ENCODE peak calls at places on chromosomes 6 and 20, in seven cellular contexts. One of them, this sample, is unnamed.
A peak's percentile ranks its signal among the peaks of the same experiment; 100 is the strongest.

GRCh38 chr6:41581381-41581991 is 35.3 kb downstream of the FOXP4 start:
- DNase-seq in psoas muscle: peak; percentile 75
- DNase-seq in fibroblast of lung: peak; percentile 80
- DNase-seq in colonic mucosa: no peak
- DNase-seq in fibroblast of pulmonary artery: peak; percentile 80
- DNase-seq in sigmoid colon: peak; percentile 80
- DNase-seq in OCI-LY7: no peak
- DNase-seq in this sample: peak; percentile 78

GRCh38 chr20:6017880-6018279 is 36.0 kb downstream of the LRRN4 start:
- DNase-seq in fibroblast of pulmonary artery: no peak
- DNase-seq in psoas muscle: no peak
- DNase-seq in OCI-LY7: no peak
- DNase-seq in fibroblast of lung: no peak
- DNase-seq in colonic mucosa: no peak
- DNase-seq in sigmoid colon: no peak
- DNase-seq in this sample: no peak

GRCh38 chr6:108002365-108003221 is 44.6 kb upstream of the SEC63 start:
- DNase-seq in psoas muscle: no peak
- DNase-seq in OCI-LY7: no peak
- DNase-seq in colonic mucosa: peak; percentile 79
- DNase-seq in sigmoid colon: no peak
- DNase-seq in fibroblast of pulmonary artery: no peak
- DNase-seq in fibroblast of lung: no peak
- DNase-seq in this sample: no peak

GRCh38 chr6:44201200-44201599 is 15.5 kb upstream of the MYMX start:
- DNase-seq in colonic mucosa: peak; percentile 82
- DNase-seq in fibroblast of lung: no peak
- DNase-seq in sigmoid colon: no peak
- DNase-seq in psoas muscle: no peak
- DNase-seq in fibroblast of pulmonary artery: no peak
- DNase-seq in OCI-LY7: no peak
- DNase-seq in this sample: no peak

GRCh38 chr6:6772751-6773150 is 184.2 kb downstream of the LY86 start:
- DNase-seq in fibroblast of lung: no peak
- DNase-seq in psoas muscle: no peak
- DNase-seq in sigmoid colon: no peak
- DNase-seq in OCI-LY7: no peak
- DNase-seq in fibroblast of pulmonary artery: no peak
- DNase-seq in colonic mucosa: no peak
- DNase-seq in this sample: no peak

GRCh38 chr20:58297394-58297793 is 12.1 kb upstream of the RAB22A start:
- DNase-seq in fibroblast of lung: no peak
- DNase-seq in OCI-LY7: no peak
- DNase-seq in sigmoid colon: no peak
- DNase-seq in fibroblast of pulmonary artery: no peak
- DNase-seq in colonic mucosa: no peak
- DNase-seq in psoas muscle: no peak
- DNase-seq in this sample: no peak

GRCh38 chr6:76940186-76940585 is 523.1 kb downstream of the HTR1B start:
- DNase-seq in OCI-LY7: no peak
- DNase-seq in fibroblast of lung: peak; percentile 21
- DNase-seq in colonic mucosa: no peak
- DNase-seq in psoas muscle: no peak
- DNase-seq in fibroblast of pulmonary artery: peak; percentile 51
- DNase-seq in sigmoid colon: no peak
- DNase-seq in this sample: peak; percentile 53

GRCh38 chr20:2300420-2300819 is 4.6 kb downstream of the TGM3 start:
- DNase-seq in colonic mucosa: no peak
- DNase-seq in fibroblast of pulmonary artery: no peak
- DNase-seq in OCI-LY7: no peak
- DNase-seq in fibroblast of lung: no peak
- DNase-seq in sigmoid colon: no peak
- DNase-seq in psoas muscle: no peak
- DNase-seq in this sample: no peak

GRCh38 chr6:28758046-28758817 is 165.6 kb downstream of the TRIM27 start:
- DNase-seq in OCI-LY7: peak; percentile 43
- DNase-seq in fibroblast of lung: peak; percentile 51
- DNase-seq in fibroblast of pulmonary artery: peak; percentile 31
- DNase-seq in colonic mucosa: no peak
- DNase-seq in sigmoid colon: no peak
- DNase-seq in psoas muscle: no peak
- DNase-seq in this sample: no peak

GRCh38 chr6:20559924-20560551 is 25.8 kb downstream of the CDKAL1 start:
- DNase-seq in sigmoid colon: no peak
- DNase-seq in fibroblast of pulmonary artery: peak; percentile 46
- DNase-seq in fibroblast of lung: peak; percentile 47
- DNase-seq in psoas muscle: no peak
- DNase-seq in OCI-LY7: no peak
- DNase-seq in colonic mucosa: no peak
- DNase-seq in this sample: peak; percentile 33

GRCh38 chr6:84332139-84333034 is 104.9 kb upstream of the CEP162 start:
- DNase-seq in colonic mucosa: no peak
- DNase-seq in sigmoid colon: no peak
- DNase-seq in psoas muscle: no peak
- DNase-seq in fibroblast of pulmonary artery: no peak
- DNase-seq in OCI-LY7: no peak
- DNase-seq in fibroblast of lung: no peak
- DNase-seq in this sample: no peak

GRCh38 chr20:61526907-61527306 is 274.8 kb downstream of the CDH4 start:
- DNase-seq in psoas muscle: no peak
- DNase-seq in fibroblast of pulmonary artery: no peak
- DNase-seq in sigmoid colon: no peak
- DNase-seq in fibroblast of lung: no peak
- DNase-seq in OCI-LY7: no peak
- DNase-seq in colonic mucosa: no peak
- DNase-seq in this sample: no peak

GRCh38 chr6:112232845-112233256 is 21.5 kb downstream of the LAMA4 start:
- DNase-seq in OCI-LY7: no peak
- DNase-seq in fibroblast of pulmonary artery: peak; percentile 97
- DNase-seq in psoas muscle: no peak
- DNase-seq in fibroblast of lung: peak; percentile 91
- DNase-seq in colonic mucosa: no peak
- DNase-seq in sigmoid colon: peak; percentile 84
- DNase-seq in this sample: peak; percentile 69

GRCh38 chr6:6583836-6584235 is 4.7 kb upstream of the LY86 start:
- DNase-seq in sigmoid colon: no peak
- DNase-seq in psoas muscle: no peak
- DNase-seq in OCI-LY7: peak; percentile 88
- DNase-seq in colonic mucosa: no peak
- DNase-seq in fibroblast of pulmonary artery: no peak
- DNase-seq in fibroblast of lung: no peak
- DNase-seq in this sample: no peak

GRCh38 chr6:51093899-51094665 is 275.4 kb downstream of the TFAP2B start:
- DNase-seq in OCI-LY7: no peak
- DNase-seq in fibroblast of pulmonary artery: no peak
- DNase-seq in colonic mucosa: no peak
- DNase-seq in psoas muscle: no peak
- DNase-seq in sigmoid colon: no peak
- DNase-seq in fibroblast of lung: no peak
- DNase-seq in this sample: no peak

GRCh38 chr20:39312107-39312506 is 350.0 kb downstream of the DHX35 start:
- DNase-seq in fibroblast of lung: no peak
- DNase-seq in colonic mucosa: no peak
- DNase-seq in sigmoid colon: no peak
- DNase-seq in OCI-LY7: no peak
- DNase-seq in psoas muscle: no peak
- DNase-seq in fibroblast of pulmonary artery: no peak
- DNase-seq in this sample: no peak

GRCh38 chr6:26286168-26286854 is 78.7 kb upstream of the BTN3A2 start:
- DNase-seq in OCI-LY7: peak; percentile 82
- DNase-seq in colonic mucosa: peak; percentile 79
- DNase-seq in psoas muscle: peak; percentile 74
- DNase-seq in fibroblast of lung: peak; percentile 84
- DNase-seq in sigmoid colon: peak; percentile 88
- DNase-seq in fibroblast of pulmonary artery: peak; percentile 84
- DNase-seq in this sample: peak; percentile 62

GRCh38 chr6:158287047-158287446 is 25.2 kb upstream of the TULP4 start:
- DNase-seq in sigmoid colon: no peak
- DNase-seq in colonic mucosa: no peak
- DNase-seq in psoas muscle: no peak
- DNase-seq in OCI-LY7: no peak
- DNase-seq in fibroblast of lung: no peak
- DNase-seq in fibroblast of pulmonary artery: no peak
- DNase-seq in this sample: no peak

GRCh38 chr20:35462351-35462750 is 7.0 kb downstream of the CEP250 start:
- DNase-seq in OCI-LY7: peak; percentile 78
- DNase-seq in fibroblast of pulmonary artery: no peak
- DNase-seq in colonic mucosa: no peak
- DNase-seq in psoas muscle: no peak
- DNase-seq in sigmoid colon: no peak
- DNase-seq in fibroblast of lung: no peak
- DNase-seq in this sample: no peak

GRCh38 chr6:143504369-143504768 is 7.2 kb downstream of the FUCA2 start:
- DNase-seq in OCI-LY7: no peak
- DNase-seq in fibroblast of pulmonary artery: no peak
- DNase-seq in colonic mucosa: no peak
- DNase-seq in psoas muscle: no peak
- DNase-seq in sigmoid colon: no peak
- DNase-seq in fibroblast of lung: peak; percentile 32
- DNase-seq in this sample: no peak

GRCh38 chr6:129981598-129981997 is 36.8 kb upstream of the L3MBTL3 start:
- DNase-seq in OCI-LY7: peak; percentile 1
- DNase-seq in psoas muscle: no peak
- DNase-seq in sigmoid colon: no peak
- DNase-seq in colonic mucosa: no peak
- DNase-seq in fibroblast of pulmonary artery: peak; percentile 23
- DNase-seq in fibroblast of lung: peak; percentile 30
- DNase-seq in this sample: no peak
- TF ChIP-seq CTCF in OCI-LY7: peak; percentile 60
- TF ChIP-seq CTCF in psoas muscle: no peak
- TF ChIP-seq CTCF in sigmoid colon: no peak
- TF ChIP-seq CTCF in colonic mucosa: no peak
- TF ChIP-seq CTCF in fibroblast of pulmonary artery: peak; percentile 23
- TF ChIP-seq CTCF in fibroblast of lung: no peak
- TF ChIP-seq CTCF in this sample: no peak

DNA sequence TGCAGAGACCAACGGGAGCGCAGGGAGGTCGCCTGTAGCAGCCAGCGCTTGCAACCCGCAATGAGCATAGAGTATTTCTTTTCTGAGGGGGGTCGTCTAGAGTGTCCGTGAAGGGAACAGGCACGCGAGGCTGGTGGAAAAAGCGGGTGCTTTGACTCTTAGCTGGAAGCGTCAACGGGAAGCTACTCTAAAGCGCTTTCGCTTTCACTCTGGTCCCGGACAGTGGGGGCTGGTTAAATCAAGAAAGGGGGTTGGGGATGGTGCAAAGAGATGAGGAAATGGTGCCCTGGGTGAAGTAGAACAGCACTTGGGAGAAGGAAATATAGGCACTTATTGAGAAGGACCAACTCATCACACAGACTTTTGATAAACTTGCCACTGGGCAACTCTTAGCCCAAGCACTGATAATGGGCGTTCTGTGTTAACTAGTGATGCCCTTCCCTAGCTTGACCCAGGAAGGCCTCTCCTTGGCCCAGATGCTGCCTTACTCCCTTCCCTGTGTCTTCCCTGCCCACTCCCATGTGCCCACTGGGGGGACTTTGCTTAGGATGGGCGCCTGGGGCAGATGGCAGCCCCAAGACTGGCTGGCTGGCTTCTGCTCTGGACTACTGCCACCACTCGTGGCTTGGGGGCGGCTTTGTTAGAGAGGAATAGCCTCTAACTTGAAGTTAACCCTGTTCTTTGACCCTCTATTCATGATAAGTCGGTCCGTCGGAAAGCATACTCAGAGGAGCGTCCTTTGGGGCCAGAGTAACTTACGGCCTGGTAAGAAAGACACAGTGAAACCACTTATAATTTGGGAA is 585 bp downstream of the PSMB9 start:
- DNase-seq in colonic mucosa: peak; percentile 71
- DNase-seq in psoas muscle: no peak
- DNase-seq in sigmoid colon: peak; percentile 81
- DNase-seq in OCI-LY7: peak; percentile 74
- DNase-seq in fibroblast of pulmonary artery: peak; percentile 23
- DNase-seq in fibroblast of lung: peak; percentile 52
- DNase-seq in this sample: peak; percentile 25
- TF ChIP-seq CTCF in colonic mucosa: no peak
- TF ChIP-seq CTCF in psoas muscle: no peak
- TF ChIP-seq CTCF in sigmoid colon: no peak
- TF ChIP-seq CTCF in OCI-LY7: no peak
- TF ChIP-seq CTCF in fibroblast of pulmonary artery: no peak
- TF ChIP-seq CTCF in fibroblast of lung: no peak
- TF ChIP-seq CTCF in this sample: no peak

GRCh38 chr20:44799691-44800090 is 10.7 kb downstream of the RIMS4 start:
- DNase-seq in colonic mucosa: no peak
- DNase-seq in sigmoid colon: no peak
- DNase-seq in OCI-LY7: no peak
- DNase-seq in fibroblast of pulmonary artery: no peak
- DNase-seq in psoas muscle: no peak
- DNase-seq in fibroblast of lung: no peak
- DNase-seq in this sample: no peak

GRCh38 chr20:44796758-44797457 is 13.4 kb downstream of the RIMS4 start:
- DNase-seq in OCI-LY7: no peak
- DNase-seq in fibroblast of lung: no peak
- DNase-seq in psoas muscle: no peak
- DNase-seq in fibroblast of pulmonary artery: no peak
- DNase-seq in sigmoid colon: no peak
- DNase-seq in colonic mucosa: no peak
- DNase-seq in this sample: no peak

GRCh38 chr20:44803383-44803941 is 6.9 kb downstream of the RIMS4 start:
- DNase-seq in psoas muscle: peak; percentile 62
- DNase-seq in OCI-LY7: no peak
- DNase-seq in colonic mucosa: no peak
- DNase-seq in sigmoid colon: no peak
- DNase-seq in fibroblast of pulmonary artery: no peak
- DNase-seq in fibroblast of lung: no peak
- DNase-seq in this sample: no peak

GRCh38 chr20:44802702-44803101 is 7.6 kb downstream of the RIMS4 start:
- DNase-seq in fibroblast of lung: no peak
- DNase-seq in sigmoid colon: no peak
- DNase-seq in fibroblast of pulmonary artery: no peak
- DNase-seq in OCI-LY7: no peak
- DNase-seq in colonic mucosa: no peak
- DNase-seq in psoas muscle: no peak
- DNase-seq in this sample: no peak

GRCh38 chr20:44800398-44801046 is 9.8 kb downstream of the RIMS4 start:
- DNase-seq in fibroblast of pulmonary artery: no peak
- DNase-seq in psoas muscle: no peak
- DNase-seq in OCI-LY7: peak; percentile 8
- DNase-seq in sigmoid colon: no peak
- DNase-seq in fibroblast of lung: no peak
- DNase-seq in colonic mucosa: no peak
- DNase-seq in this sample: no peak
- TF ChIP-seq CTCF in fibroblast of pulmonary artery: peak; percentile 30
- TF ChIP-seq CTCF in psoas muscle: no peak
- TF ChIP-seq CTCF in OCI-LY7: peak; percentile 81
- TF ChIP-seq CTCF in sigmoid colon: no peak
- TF ChIP-seq CTCF in fibroblast of lung: no peak
- TF ChIP-seq CTCF in colonic mucosa: no peak
- TF ChIP-seq CTCF in this sample: no peak

GRCh38 chr20:56501116-56501515 is 23.4 kb upstream of the FAM209A start:
- DNase-seq in sigmoid colon: no peak
- DNase-seq in OCI-LY7: no peak
- DNase-seq in colonic mucosa: no peak
- DNase-seq in fibroblast of lung: no peak
- DNase-seq in fibroblast of pulmonary artery: no peak
- DNase-seq in psoas muscle: no peak
- DNase-seq in this sample: no peak

GRCh38 chr20:56503911-56504310 is 20.6 kb upstream of the FAM209A start:
- DNase-seq in fibroblast of lung: no peak
- DNase-seq in psoas muscle: no peak
- DNase-seq in sigmoid colon: no peak
- DNase-seq in colonic mucosa: no peak
- DNase-seq in fibroblast of pulmonary artery: no peak
- DNase-seq in OCI-LY7: no peak
- DNase-seq in this sample: no peak

GRCh38 chr20:56506103-56506502 is 18.4 kb upstream of the FAM209A start:
- DNase-seq in OCI-LY7: no peak
- DNase-seq in fibroblast of lung: no peak
- DNase-seq in colonic mucosa: no peak
- DNase-seq in fibroblast of pulmonary artery: peak; percentile 64
- DNase-seq in sigmoid colon: no peak
- DNase-seq in psoas muscle: no peak
- DNase-seq in this sample: no peak

GRCh38 chr20:56504373-56505005 is 20.1 kb upstream of the FAM209A start:
- DNase-seq in fibroblast of pulmonary artery: no peak
- DNase-seq in sigmoid colon: no peak
- DNase-seq in colonic mucosa: no peak
- DNase-seq in OCI-LY7: no peak
- DNase-seq in fibroblast of lung: no peak
- DNase-seq in psoas muscle: no peak
- DNase-seq in this sample: no peak
- TF ChIP-seq CTCF in fibroblast of pulmonary artery: peak; percentile 50
- TF ChIP-seq CTCF in sigmoid colon: no peak
- TF ChIP-seq CTCF in colonic mucosa: peak; percentile 9
- TF ChIP-seq CTCF in OCI-LY7: peak; percentile 74
- TF ChIP-seq CTCF in fibroblast of lung: peak; percentile 38
- TF ChIP-seq CTCF in psoas muscle: no peak
- TF ChIP-seq CTCF in this sample: peak; percentile 50